ENCODE peak calls at places on chromosomes 2 and 18, in six cellular contexts. Q is breast epithelium, C is sigmoid colon, U is endothelial cell of umbilical vein, G is right lobe of liver, Y is transverse colon. J is an unnamed sample.

GRCh38 chr18:44893045-44893706 is 212.5 kb downstream of the SETBP1 start:
- DNase-seq in U (no peak), C (no peak), Q (no peak), Y (no peak), G (no peak), J (no peak)

GRCh38 chr2:24667542-24667941 is 125.6 kb downstream of the PTRHD1 start:
- DNase-seq in Q (no peak), C (no peak), U (no peak), G (no peak), Y (no peak), J (no peak)

GRCh38 chr2:72605836-72606442 is 219.9 kb downstream of the EXOC6B start:
- DNase-seq in C (no peak), Y (no peak), G (no peak), U (peak; percentile 43), Q (no peak), J (no peak)

GRCh38 chr2:158936978-158937377 is 31.5 kb upstream of the TANC1 start:
- DNase-seq in U (peak; percentile 99), Q (no peak), C (peak; percentile 76), G (no peak), Y (no peak), J (no peak)

GRCh38 chr2:85266424-85267041 is 61.3 kb downstream of the TGOLN2 start:
- DNase-seq in U (peak; percentile 25), Y (peak; percentile 87), Q (no peak), G (peak; percentile 81), C (peak; percentile 85), J (no peak)

GRCh38 chr2:25494626-25495025 is 152.9 kb upstream of the DNMT3A start:
- DNase-seq in Q (no peak), G (no peak), C (no peak), Y (no peak), U (no peak), J (no peak)

GRCh38 chr2:69395866-69396265 is 8.8 kb upstream of the GFPT1 start:
- DNase-seq in C (no peak), Q (no peak), Y (no peak), U (no peak), G (no peak), J (no peak)

GRCh38 chr2:230492107-230492506 is 76.1 kb downstream of the SP100 start:
- DNase-seq in Q (no peak), U (no peak), C (no peak), G (no peak), Y (no peak), J (no peak)

GRCh38 chr18:67628674-67629073 is 112.2 kb upstream of the DSEL start:
- DNase-seq in Y (no peak), U (no peak), C (no peak), G (peak; percentile 45), Q (no peak), J (no peak)

GRCh38 chr2:69298862-69299261 is 88.2 kb downstream of the GFPT1 start:
- DNase-seq in Y (no peak), U (no peak), G (no peak), Q (no peak), C (no peak), J (no peak)

GRCh38 chr2:240050278-240050677 is 3.0 kb downstream of the OR6B3 start:
- DNase-seq in U (no peak), G (no peak), C (no peak), Y (no peak), Q (no peak), J (no peak)

GRCh38 chr2:71530246-71530986 is 77.1 kb downstream of the DYSF start:
- DNase-seq in G (peak; percentile 37), U (peak; percentile 64), Y (no peak), Q (peak; percentile 49), C (peak; percentile 36), J (no peak)

GRCh38 chr2:183665403-183665802 is 541.2 kb downstream of the NUP35 start:
- DNase-seq in U (no peak), G (no peak), Q (no peak), C (no peak), Y (peak; percentile 7), J (no peak)

GRCh38 chr18:12811191-12811950 is 72.7 kb downstream of the PTPN2 start:
- DNase-seq in U (no peak), Q (no peak), Y (no peak), C (no peak), G (no peak), J (no peak)

GRCh38 chr2:168524005-168524404 is 67.9 kb downstream of the CERS6 start:
- DNase-seq in Q (no peak), Y (no peak), G (no peak), C (no peak), U (no peak), J (no peak)

GRCh38 chr2:60556998-60557955 is 3.8 kb upstream of the BCL11A start:
- DNase-seq in Q (no peak), C (no peak), G (no peak), Y (no peak), U (no peak), J (no peak)

GRCh38 chr2:157438907-157439791 is 4.7 kb downstream of the CYTIP start:
- DNase-seq in G (no peak), C (no peak), Q (no peak), U (no peak), Y (no peak), J (no peak)

GRCh38 chr2:20212459-20212870 is 12.5 kb downstream of the SDC1 start:
- DNase-seq in C (no peak), Q (no peak), G (no peak), Y (no peak), U (peak; percentile 31), J (no peak)

GRCh38 chr2:20212871-20213503 is 11.9 kb downstream of the SDC1 start:
- DNase-seq in Y (peak; percentile 50), U (peak; percentile 9), Q (peak; percentile 88), C (no peak), G (peak; percentile 88), J (no peak)

GRCh38 chr2:20210462-20210861 is 14.5 kb downstream of the SDC1 start:
- DNase-seq in G (peak; percentile 66), Y (no peak), Q (no peak), C (no peak), U (no peak), J (no peak)

GRCh38 chr2:20211420-20211819 is 13.5 kb downstream of the SDC1 start:
- DNase-seq in C (no peak), G (peak; percentile 48), U (no peak), Q (no peak), Y (no peak), J (no peak)

GRCh38 chr2:20211860-20212458 is 13.0 kb downstream of the SDC1 start:
- DNase-seq in Q (no peak), G (peak; percentile 51), Y (no peak), U (no peak), C (no peak), J (no peak)
- H3K27ac ChIP-seq in Q (peak overlapping the region; percentile 92), G (peak overlapping the region; percentile 98), Y (peak overlapping the region; percentile 3), U (no peak overlapping the region), C (no peak overlapping the region), J (peak overlapping the region; percentile 97)

GRCh38 chr2:105391763-105392662 is 6.8 kb downstream of the FHL2 start:
- DNase-seq in U (peak; percentile 35), C (no peak), Y (peak; percentile 7), G (no peak), Q (no peak), J (no peak)

GRCh38 chr2:105394951-105395611 is 3.8 kb downstream of the FHL2 start:
- DNase-seq in G (no peak), C (no peak), Y (peak; percentile 5), Q (no peak), U (peak; percentile 79), J (no peak)

GRCh38 chr2:105395691-105396090 is 3.2 kb downstream of the FHL2 start:
- DNase-seq in C (no peak), G (no peak), U (no peak), Q (no peak), Y (peak; percentile 8), J (no peak)

GRCh38 chr2:105391058-105391627 is 7.7 kb downstream of the FHL2 start:
- DNase-seq in Q (no peak), C (no peak), Y (peak; percentile 7), U (peak; percentile 22), G (no peak), J (no peak)

GRCh38 chr2:105393373-105394055 is 5.3 kb downstream of the FHL2 start:
- DNase-seq in Q (no peak), Y (peak; percentile 13), C (no peak), G (no peak), U (peak; percentile 99), J (no peak)
- H3K4me1 ChIP-seq in Q (peaks cover 3% of the 10 kb centered on the region), Y (peaks cover 28% of the 10 kb centered on the region), C (peaks cover 50% of the 10 kb centered on the region), G (no peaks in the 10 kb centered on the region), U (peaks cover 74% of the 10 kb centered on the region), J (peaks cover 93% of the 10 kb centered on the region)

GRCh38 chr18:62438876-62439275 is 83.9 kb upstream of the ZCCHC2 start:
- DNase-seq in Y (no peak), Q (no peak), C (no peak), G (no peak), U (no peak), J (no peak)

GRCh38 chr18:62435435-62436031 is 87.3 kb upstream of the ZCCHC2 start:
- DNase-seq in G (no peak), C (no peak), Q (no peak), Y (peak; percentile 45), U (no peak), J (no peak)

GRCh38 chr18:62438402-62438801 is 84.4 kb upstream of the ZCCHC2 start:
- DNase-seq in G (peak; percentile 55), Y (no peak), Q (no peak), C (no peak), U (no peak), J (no peak)

GRCh38 chr18:62436636-62437519 is 85.9 kb upstream of the ZCCHC2 start:
- DNase-seq in Q (peak; percentile 59), G (peak; percentile 92), Y (peak; percentile 71), U (peak; percentile 57), C (peak; percentile 91), J (no peak)

DNA sequence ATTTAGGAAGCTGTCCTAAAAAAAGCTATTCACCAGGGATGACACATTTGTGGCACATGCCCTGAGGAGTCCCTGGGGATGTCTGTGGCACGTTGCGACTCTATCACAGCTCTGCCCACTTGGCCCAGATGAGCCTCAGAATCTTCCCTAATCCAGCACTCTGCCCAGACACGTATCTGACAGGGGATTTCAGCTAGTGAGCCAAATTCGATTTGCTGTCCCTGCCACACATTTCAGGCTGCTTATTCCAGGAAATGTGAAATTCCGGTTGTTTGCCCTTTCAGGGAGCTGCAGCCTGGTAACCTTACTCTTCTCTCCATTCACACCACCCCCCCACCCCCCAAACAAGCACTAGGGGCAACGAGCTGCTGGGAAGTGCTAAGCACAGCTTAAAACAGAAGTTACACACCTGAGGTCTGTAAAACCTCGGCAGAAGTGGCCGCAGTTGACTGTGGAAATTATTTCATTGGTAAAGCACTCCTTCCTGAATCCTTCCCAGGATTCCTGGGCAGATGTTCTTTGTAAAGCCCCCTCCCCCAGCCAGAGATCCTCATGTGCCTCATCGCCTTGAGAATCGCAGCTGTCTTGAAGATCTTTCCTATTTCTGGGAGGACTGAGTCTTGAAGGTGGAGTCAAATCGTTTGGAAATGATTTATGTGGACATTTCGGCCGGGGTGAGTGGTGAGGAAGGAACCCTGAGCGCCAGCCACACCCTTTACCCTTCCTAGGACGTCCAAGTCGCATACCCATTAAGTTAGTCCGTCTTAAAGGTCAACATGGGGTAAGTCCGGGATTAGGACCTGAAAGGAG is 85.1 kb upstream of the ZCCHC2 start:
- DNase-seq in U (peak; percentile 44), Y (peak; percentile 17), C (no peak), Q (no peak), G (peak; percentile 76), J (no peak)
- TF ChIP-seq POLR2A in U (no peak), Y (no peak), C (no peak), Q (no peak), G (no peak), J (no peak)

DNA sequence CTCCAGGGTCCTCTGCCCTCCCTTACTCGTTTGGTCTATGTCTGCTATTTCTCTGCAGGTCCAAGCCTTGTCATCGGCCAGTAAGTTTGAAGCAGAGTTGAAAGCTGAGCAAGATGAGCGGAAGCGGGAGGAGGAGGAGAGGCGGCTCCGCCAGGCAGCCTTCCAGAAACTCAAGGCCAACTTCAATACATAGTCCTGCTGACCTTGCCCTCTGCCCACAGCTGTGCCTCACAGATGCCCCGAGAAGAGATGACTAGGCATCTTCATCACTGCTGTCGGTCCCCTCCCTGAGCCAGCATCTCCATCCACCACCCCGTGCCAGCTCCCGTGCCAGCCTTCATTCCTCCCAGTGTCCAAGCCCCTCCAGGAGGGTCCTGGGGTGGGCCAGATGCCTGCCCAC is 15.6 kb upstream of the GIGYF2 start:
- DNase-seq in G (no peak), Y (no peak), C (no peak), Q (no peak), U (no peak), J (no peak)
- H3K27ac ChIP-seq in G (no peak overlapping the region), Y (no peak overlapping the region), C (no peak overlapping the region), Q (no peak overlapping the region), U (no peak overlapping the region), J (no peak overlapping the region)